ENCODE peak calls at places on chromosomes 11 and 22, in nine cellular contexts. R is BJ, S is psoas muscle, O is astrocyte of the spinal cord, T is left ventricle myocardium inferior, I is H9, P is osteocyte, Y is ovary, M is dorsolateral prefrontal cortex. C is an unnamed sample.

GRCh38 chr11:113193894-113194293 is 120.5 kb upstream of the TTC12 start:
- DNase-seq in R (no peak), S (no peak), O (peak), T (peak), I (no peak), P (no peak), Y (peak), M (no peak), C (peak)

GRCh38 chr11:69511358-69512015 is 30.0 kb downstream of the LINC01488 start:
- DNase-seq in R (no peak), S (no peak), O (peak), T (no peak), I (no peak), P (no peak), Y (no peak), M (no peak), C (no peak)

GRCh38 chr11:30992513-30992849 is 377.1 kb downstream of the DCDC1 start:
- DNase-seq in R (no peak), S (no peak), O (no peak), T (no peak), I (no peak), P (no peak), Y (no peak), M (no peak), C (no peak)

GRCh38 chr11:107661656-107662055 is 50.2 kb downstream of the SLN start:
- DNase-seq in R (no peak), S (no peak), O (no peak), T (no peak), I (no peak), P (no peak), Y (no peak), M (no peak), C (no peak)

GRCh38 chr11:117185739-117186430 is 7.3 kb downstream of the SIDT2 start:
- DNase-seq in R (no peak), S (peak), O (no peak), T (peak), I (no peak), P (no peak), Y (no peak), M (no peak), C (no peak)

GRCh38 chr11:11279956-11280689 is 72.9 kb downstream of the CSNK2A3 start:
- DNase-seq in R (no peak), S (no peak), O (peak), T (no peak), I (peak), P (no peak), Y (no peak), M (no peak), C (peak)

GRCh38 chr22:24466831-24467249 is 28.3 kb upstream of the UPB1 start:
- DNase-seq in R (no peak), S (no peak), O (peak), T (peak), I (no peak), P (peak), Y (peak), M (no peak), C (no peak)

GRCh38 chr11:65589444-65590239 is 6.0 kb downstream of the KCNK7 start:
- DNase-seq in R (no peak), S (no peak), O (no peak), T (no peak), I (no peak), P (no peak), Y (peak), M (no peak), C (no peak)

GRCh38 chr22:36182871-36183270 is 18.7 kb downstream of the APOL4 start:
- DNase-seq in R (no peak), S (no peak), O (no peak), T (no peak), I (no peak), P (no peak), Y (no peak), M (no peak), C (no peak)

GRCh38 chr11:116073854-116074837 is 569.9 kb upstream of the CADM1 start:
- DNase-seq in R (no peak), S (no peak), O (peak), T (peak), I (no peak), P (no peak), Y (no peak), M (peak), C (peak)

GRCh38 chr11:19595840-19596751 is 116.5 kb upstream of the NAV2 start:
- DNase-seq in R (peak), S (peak), O (peak), T (peak), I (no peak), P (peak), Y (no peak), M (no peak), C (no peak)

GRCh38 chr11:67055812-67056211 is 835 bp upstream of the RHOD start:
- DNase-seq in R (no peak), S (no peak), O (no peak), T (no peak), I (no peak), P (no peak), Y (peak), M (no peak), C (peak)

GRCh38 chr22:47776329-47776728 is 1013.9 kb downstream of the TBC1D22A start:
- DNase-seq in R (no peak), S (no peak), O (no peak), T (no peak), I (peak), P (no peak), Y (no peak), M (no peak), C (no peak)

GRCh38 chr11:199004-199581 is 6.2 kb downstream of the SCGB1C1 start:
- DNase-seq in R (no peak), S (no peak), O (no peak), T (no peak), I (no peak), P (peak), Y (peak), M (peak), C (no peak)

GRCh38 chr11:69131644-69132300 is 24.0 kb upstream of the SMIM38 start:
- DNase-seq in R (no peak), S (no peak), O (peak), T (peak), I (peak), P (no peak), Y (peak), M (peak), C (peak)

GRCh38 chr22:50612715-50613221 is 12.2 kb downstream of the MAPK8IP2 start:
- DNase-seq in R (no peak), S (peak), O (no peak), T (no peak), I (peak), P (no peak), Y (no peak), M (no peak), C (no peak)

GRCh38 chr22:31639640-31640039 is 22.4 kb downstream of the PISD start:
- DNase-seq in R (no peak), S (no peak), O (no peak), T (no peak), I (no peak), P (no peak), Y (no peak), M (no peak), C (peak)

GRCh38 chr22:27805841-27806240 is 4.3 kb upstream of the MN1 start:
- DNase-seq in R (no peak), S (no peak), O (no peak), T (no peak), I (no peak), P (no peak), Y (no peak), M (no peak), C (no peak)

GRCh38 chr11:108768370-108768769 is 103.5 kb downstream of the DDX10 start:
- DNase-seq in R (no peak), S (no peak), O (no peak), T (no peak), I (no peak), P (no peak), Y (no peak), M (no peak), C (no peak)

GRCh38 chr11:10155793-10156490 is 138.1 kb downstream of the SBF2 start:
- DNase-seq in R (no peak), S (no peak), O (no peak), T (no peak), I (peak), P (no peak), Y (no peak), M (no peak), C (no peak)

GRCh38 chr11:61961570-61962212 is 5.7 kb downstream of the FTH1 start:
- DNase-seq in R (no peak), S (peak), O (peak), T (peak), I (no peak), P (no peak), Y (peak), M (peak), C (no peak)

GRCh38 chr11:45248501-45249011 is 37.6 kb downstream of the SYT13 start:
- DNase-seq in R (no peak), S (no peak), O (no peak), T (no peak), I (no peak), P (no peak), Y (no peak), M (no peak), C (no peak)

GRCh38 chr11:101127699-101128570 is 1.7 kb downstream of the PGR start:
- DNase-seq in R (no peak), S (peak), O (no peak), T (peak), I (peak), P (no peak), Y (peak), M (no peak), C (peak)

GRCh38 chr11:109728056-109728455 is 306.1 kb downstream of the C11orf87 start:
- DNase-seq in R (no peak), S (no peak), O (no peak), T (no peak), I (no peak), P (no peak), Y (no peak), M (no peak), C (no peak)

GRCh38 chr22:50305658-50306566 is 1.5 kb downstream of the PLXNB2 start:
- DNase-seq in R (peak), S (peak), O (peak), T (peak), I (no peak), P (peak), Y (peak), M (peak), C (peak)

GRCh38 chr11:57800444-57801184 is 39.0 kb downstream of the CTNND1 start:
- DNase-seq in R (peak), S (no peak), O (peak), T (no peak), I (peak), P (no peak), Y (no peak), M (no peak), C (no peak)

GRCh38 chr11:78094250-78094649 is 14.6 kb upstream of the NDUFC2 start:
- DNase-seq in R (no peak), S (no peak), O (no peak), T (no peak), I (no peak), P (no peak), Y (no peak), M (no peak), C (no peak)

GRCh38 chr11:62911137-62912130 is 9.7 kb downstream of the CHRM1 start:
- DNase-seq in R (no peak), S (no peak), O (no peak), T (no peak), I (no peak), P (no peak), Y (no peak), M (no peak), C (no peak)

GRCh38 chr22:21970800-21971617 is 11.6 kb downstream of the TOP3B start:
- DNase-seq in R (no peak), S (no peak), O (no peak), T (no peak), I (no peak), P (no peak), Y (no peak), M (no peak), C (no peak)

GRCh38 chr22:50272103-50272782 is 2.1 kb upstream of the MAPK11 start:
- DNase-seq in R (no peak), S (no peak), O (no peak), T (no peak), I (no peak), P (no peak), Y (no peak), M (no peak), C (no peak)

GRCh38 chr11:12695221-12695794 is 21.1 kb downstream of the TEAD1 start:
- DNase-seq in R (no peak), S (no peak), O (no peak), T (no peak), I (no peak), P (no peak), Y (no peak), M (no peak), C (no peak)

GRCh38 chr11:12694182-12694531 is 19.9 kb downstream of the TEAD1 start:
- DNase-seq in R (no peak), S (no peak), O (no peak), T (no peak), I (no peak), P (no peak), Y (peak), M (no peak), C (no peak)

GRCh38 chr11:12693075-12693473 is 18.9 kb downstream of the TEAD1 start:
- DNase-seq in R (no peak), S (no peak), O (peak), T (no peak), I (no peak), P (no peak), Y (no peak), M (no peak), C (no peak)

GRCh38 chr11:12692238-12693074 is 18.2 kb downstream of the TEAD1 start:
- DNase-seq in R (peak), S (peak), O (peak), T (peak), I (no peak), P (no peak), Y (peak), M (peak), C (peak)

DNA sequence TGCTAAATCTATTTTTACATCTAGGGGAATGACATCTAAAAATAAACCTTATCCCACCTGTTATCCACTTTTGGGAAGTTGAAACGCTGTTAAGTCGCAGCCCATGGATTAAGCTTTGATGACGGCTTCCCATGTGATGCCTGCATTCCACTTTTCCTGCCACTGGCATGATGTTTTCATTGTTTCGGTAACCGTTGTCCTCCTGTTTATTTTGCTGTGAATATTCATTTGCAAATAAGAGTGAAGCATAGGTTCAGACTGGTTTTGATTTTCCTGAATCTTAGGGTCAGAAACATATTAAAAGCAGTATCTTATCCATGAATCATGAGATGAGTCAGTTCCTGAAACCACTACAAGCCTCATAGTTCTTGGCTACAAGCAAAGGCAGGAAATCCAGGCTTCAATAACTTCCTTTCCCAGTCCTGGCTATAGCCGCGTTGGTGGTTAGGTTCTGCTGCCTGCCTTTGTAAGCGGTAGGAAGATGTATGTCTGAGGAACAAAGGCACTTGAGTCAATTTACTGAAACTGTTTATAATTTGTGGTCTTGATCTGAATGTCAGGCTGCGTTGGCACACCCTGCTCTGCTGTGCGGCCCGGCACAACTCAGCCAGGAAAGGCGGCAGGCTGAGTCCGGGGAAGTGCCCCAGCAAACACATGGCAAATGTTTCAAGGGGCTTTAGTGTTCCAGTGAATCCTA is 19.4 kb downstream of the TEAD1 start:
- DNase-seq in R (peak), S (peak), O (peak), T (peak), I (no peak), P (no peak), Y (no peak), M (no peak), C (peak)
- TF ChIP-seq CTCF in R (no peak), S (no peak), O (no peak), T (no peak), I (no peak), P (no peak), Y (no peak), M (no peak), C (no peak)

DNA sequence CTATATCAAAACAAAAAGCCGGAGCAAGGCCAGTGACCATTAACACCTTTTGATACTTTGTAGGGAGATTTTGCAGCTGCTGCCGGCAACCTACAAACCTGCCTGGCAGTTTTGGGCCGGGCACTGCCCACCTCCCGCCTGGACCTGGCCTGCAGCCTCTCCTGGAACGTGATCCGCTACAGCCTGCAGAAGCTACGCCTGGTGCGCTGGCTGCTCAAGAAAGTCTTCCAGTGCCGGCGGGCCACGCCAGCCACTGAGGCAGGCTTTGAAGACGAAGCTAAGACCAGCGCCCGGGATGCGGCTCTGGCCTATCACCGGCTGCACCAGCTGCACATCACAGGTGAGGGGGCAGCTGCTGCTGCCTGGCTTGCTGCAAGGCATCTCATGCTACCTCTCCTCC is 34.2 kb downstream of the SHISA8 start:
- DNase-seq in R (no peak), S (peak), O (no peak), T (no peak), I (no peak), P (no peak), Y (no peak), M (no peak), C (no peak)
- TF ChIP-seq CTCF in R (no peak), S (no peak), O (no peak), T (no peak), I (no peak), P (no peak), Y (no peak), M (no peak), C (no peak)

GRCh38 chr11:102521121-102521520 is 9.4 kb downstream of the MMP7 start:
- DNase-seq in R (no peak), S (no peak), O (no peak), T (no peak), I (no peak), P (no peak), Y (no peak), M (no peak), C (no peak)

GRCh38 chr11:102516179-102516578 is 14.4 kb downstream of the MMP7 start:
- DNase-seq in R (no peak), S (no peak), O (no peak), T (no peak), I (no peak), P (no peak), Y (no peak), M (no peak), C (no peak)

GRCh38 chr11:102517670-102518069 is 12.9 kb downstream of the MMP7 start:
- DNase-seq in R (no peak), S (no peak), O (no peak), T (no peak), I (no peak), P (no peak), Y (no peak), M (no peak), C (no peak)

GRCh38 chr11:102520514-102520913 is 10.0 kb downstream of the MMP7 start:
- DNase-seq in R (no peak), S (no peak), O (no peak), T (no peak), I (no peak), P (no peak), Y (no peak), M (no peak), C (no peak)

GRCh38 chr11:102518296-102519094 is 12.1 kb downstream of the MMP7 start:
- DNase-seq in R (no peak), S (no peak), O (no peak), T (no peak), I (no peak), P (no peak), Y (no peak), M (no peak), C (no peak)
- TF ChIP-seq CTCF in R (no peak), S (no peak), O (peak), T (no peak), I (peak), P (no peak), Y (no peak), M (no peak), C (no peak)

GRCh38 chr22:19941365-19942070 is at the start of the genes COMT and TXNRD2:
- DNase-seq in R (no peak), S (peak), O (peak), T (peak), I (no peak), P (no peak), Y (peak), M (no peak), C (peak)

GRCh38 chr22:19942071-19942885 is 660 bp upstream of the TXNRD2 start:
- DNase-seq in R (no peak), S (no peak), O (peak), T (no peak), I (no peak), P (no peak), Y (no peak), M (no peak), C (peak)

GRCh38 chr22:19942886-19943664 is 1.5 kb upstream of the TXNRD2 start:
- DNase-seq in R (peak), S (no peak), O (peak), T (no peak), I (peak), P (no peak), Y (peak), M (no peak), C (peak)

GRCh38 chr22:19940536-19941364 is 822 bp upstream of the COMT start:
- DNase-seq in R (no peak), S (peak), O (no peak), T (no peak), I (no peak), P (no peak), Y (peak), M (no peak), C (peak)

DNA sequence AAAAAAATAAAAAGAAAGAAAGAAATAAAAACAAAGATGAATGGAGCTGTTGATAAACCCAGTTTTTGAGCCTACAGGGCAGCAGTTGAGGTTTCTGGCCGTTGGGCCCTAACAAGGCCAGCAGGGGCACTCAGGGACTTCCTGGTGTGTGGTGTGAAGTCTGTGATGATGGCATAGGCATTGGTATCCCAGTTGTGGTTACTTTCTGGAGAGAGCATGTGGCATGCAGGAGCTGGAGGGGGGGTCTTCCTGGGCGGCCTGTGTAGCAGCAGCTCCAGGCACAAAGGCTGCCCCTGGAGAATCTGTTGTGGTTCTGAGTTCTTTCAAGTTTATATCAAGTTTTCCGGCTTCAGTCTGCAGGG is 2.0 kb upstream of the TXNRD2 start:
- DNase-seq in R (no peak), S (no peak), O (peak), T (no peak), I (peak), P (no peak), Y (no peak), M (no peak), C (no peak)
- TF ChIP-seq CTCF in R (peak), S (peak), O (no peak), T (no peak), I (peak), P (no peak), Y (no peak), M (no peak), C (no peak)

GRCh38 chr11:1516273-1517067 is 29.9 kb upstream of the MOB2 start:
- DNase-seq in R (peak), S (peak), O (peak), T (peak), I (no peak), P (no peak), Y (no peak), M (no peak), C (no peak)
- TF ChIP-seq CTCF in R (peak), S (no peak), O (no peak), T (no peak), I (no peak), P (no peak), Y (no peak), M (no peak), C (no peak)

C was measured in mucosa of descending colon.